ENCODE peak calls at places on chromosomes 11 and 22, in ten cellular contexts. S, V, X, T, L, G, N, U, H and C are unnamed samples. For H3K4me1, the result is how much of the 10 kb centered on the place peaks cover.

GRCh38 chr11:97937501-97937900 is 1083.2 kb upstream of the CNTN5 start:
- DNase-seq in S (no peak), V (no peak), X (no peak), T (no peak), L (no peak), G (no peak), N (peak), U (no peak), H (no peak), C (no peak)

GRCh38 chr22:24185001-24185500 is 3.8 kb downstream of the SUSD2 start:
- DNase-seq in S (no peak), V (peak), X (no peak), T (peak), L (no peak), G (no peak), N (no peak), U (peak), H (peak), C (no peak)

GRCh38 chr11:10076458-10077141 is 217.4 kb downstream of the SBF2 start:
- DNase-seq in S (no peak), V (no peak), X (no peak), T (peak), L (peak), G (peak), N (peak), U (no peak), H (peak), C (no peak)

GRCh38 chr11:62132689-62133293 is 9.0 kb downstream of the INCENP start:
- DNase-seq in S (no peak), V (no peak), X (no peak), T (no peak), L (no peak), G (no peak), N (no peak), U (no peak), H (no peak), C (no peak)

GRCh38 chr11:67020949-67021348 is 2.0 kb upstream of the SYT12 start:
- DNase-seq in S (no peak), V (no peak), X (no peak), T (no peak), L (no peak), G (no peak), N (no peak), U (no peak), H (no peak), C (no peak)

GRCh38 chr22:22789233-22789921 is 98.2 kb upstream of the IGLL5 start:
- DNase-seq in S (no peak), V (no peak), X (no peak), T (no peak), L (no peak), G (no peak), N (no peak), U (no peak), H (no peak), C (no peak)

GRCh38 chr11:14645247-14645912 is 1.8 kb downstream of the PDE3B start:
- DNase-seq in S (no peak), V (no peak), X (peak), T (no peak), L (no peak), G (no peak), N (peak), U (no peak), H (no peak), C (no peak)

GRCh38 chr11:78432058-78432515 is 14.5 kb upstream of the GAB2 start:
- DNase-seq in S (no peak), V (no peak), X (no peak), T (no peak), L (no peak), G (no peak), N (no peak), U (no peak), H (peak), C (no peak)

GRCh38 chr22:35777335-35777975 is 59.8 kb downstream of the APOL5 start:
- DNase-seq in S (no peak), V (no peak), X (no peak), T (no peak), L (no peak), G (no peak), N (peak), U (no peak), H (no peak), C (no peak)

GRCh38 chr11:32615422-32615821 is 31.8 kb downstream of the EIF3M start:
- DNase-seq in S (no peak), V (no peak), X (no peak), T (no peak), L (no peak), G (no peak), N (no peak), U (no peak), H (no peak), C (no peak)

GRCh38 chr11:112363527-112363926 is 102.9 kb upstream of the PLET1 start:
- DNase-seq in S (no peak), V (no peak), X (no peak), T (no peak), L (no peak), G (no peak), N (peak), U (no peak), H (no peak), C (no peak)

GRCh38 chr11:9357041-9357440 is 27.4 kb upstream of the IPO7 start:
- DNase-seq in S (no peak), V (no peak), X (no peak), T (no peak), L (no peak), G (no peak), N (no peak), U (no peak), H (no peak), C (no peak)

GRCh38 chr11:69598147-69598546 is 42.8 kb upstream of the CCND1 start:
- DNase-seq in S (no peak), V (no peak), X (no peak), T (no peak), L (peak), G (no peak), N (no peak), U (no peak), H (no peak), C (no peak)

GRCh38 chr11:93700830-93701229 is 39.3 kb downstream of the CEP295 start:
- DNase-seq in S (no peak), V (no peak), X (no peak), T (no peak), L (peak), G (no peak), N (peak), U (no peak), H (no peak), C (no peak)

GRCh38 chr11:105589346-105589745 is 20.5 kb upstream of the GRIA4 start:
- DNase-seq in S (no peak), V (no peak), X (no peak), T (no peak), L (no peak), G (no peak), N (peak), U (no peak), H (no peak), C (no peak)

GRCh38 chr22:35539910-35540599 is 576 bp upstream of the RASD2 start:
- DNase-seq in S (peak), V (peak), X (peak), T (peak), L (peak), G (peak), N (peak), U (peak), H (peak), C (peak)

GRCh38 chr11:76506833-76507232 is 62.0 kb downstream of the EMSY start:
- DNase-seq in S (no peak), V (no peak), X (no peak), T (no peak), L (no peak), G (no peak), N (no peak), U (no peak), H (no peak), C (no peak)

GRCh38 chr22:19523240-19524169 is 705 bp downstream of the CLDN5 start:
- DNase-seq in S (no peak), V (no peak), X (no peak), T (no peak), L (no peak), G (no peak), N (peak), U (no peak), H (no peak), C (no peak)

GRCh38 chr11:69427337-69427736 is 54.1 kb upstream of the LINC01488 start:
- DNase-seq in S (no peak), V (no peak), X (no peak), T (peak), L (no peak), G (peak), N (no peak), U (peak), H (no peak), C (no peak)

GRCh38 chr11:14386895-14387480 is 28.0 kb upstream of the RRAS2 start:
- DNase-seq in S (no peak), V (no peak), X (no peak), T (no peak), L (peak), G (no peak), N (peak), U (no peak), H (no peak), C (no peak)

GRCh38 chr11:115869780-115870431 is 365.7 kb upstream of the CADM1 start:
- DNase-seq in S (no peak), V (no peak), X (no peak), T (no peak), L (no peak), G (no peak), N (peak), U (no peak), H (no peak), C (no peak)

GRCh38 chr11:124070906-124071621 is 29.9 kb upstream of the OR10G7 start:
- DNase-seq in S (peak), V (peak), X (peak), T (peak), L (peak), G (peak), N (peak), U (peak), H (peak), C (no peak)

GRCh38 chr11:65786008-65786785 is 666 bp upstream of the OVOL1 start:
- DNase-seq in S (no peak), V (peak), X (no peak), T (no peak), L (no peak), G (peak), N (no peak), U (peak), H (no peak), C (no peak)

GRCh38 chr11:29634248-29634647 is 382.6 kb downstream of the KCNA4 start:
- DNase-seq in S (no peak), V (no peak), X (no peak), T (no peak), L (no peak), G (no peak), N (no peak), U (no peak), H (no peak), C (no peak)

GRCh38 chr11:45606514-45607024 is 58.9 kb downstream of the CHST1 start:
- DNase-seq in S (no peak), V (no peak), X (no peak), T (no peak), L (no peak), G (no peak), N (no peak), U (no peak), H (no peak), C (no peak)

GRCh38 chr11:78254263-78254662 is 65.5 kb downstream of the USP35 start:
- DNase-seq in S (no peak), V (no peak), X (no peak), T (no peak), L (no peak), G (no peak), N (no peak), U (no peak), H (no peak), C (no peak)

DNA sequence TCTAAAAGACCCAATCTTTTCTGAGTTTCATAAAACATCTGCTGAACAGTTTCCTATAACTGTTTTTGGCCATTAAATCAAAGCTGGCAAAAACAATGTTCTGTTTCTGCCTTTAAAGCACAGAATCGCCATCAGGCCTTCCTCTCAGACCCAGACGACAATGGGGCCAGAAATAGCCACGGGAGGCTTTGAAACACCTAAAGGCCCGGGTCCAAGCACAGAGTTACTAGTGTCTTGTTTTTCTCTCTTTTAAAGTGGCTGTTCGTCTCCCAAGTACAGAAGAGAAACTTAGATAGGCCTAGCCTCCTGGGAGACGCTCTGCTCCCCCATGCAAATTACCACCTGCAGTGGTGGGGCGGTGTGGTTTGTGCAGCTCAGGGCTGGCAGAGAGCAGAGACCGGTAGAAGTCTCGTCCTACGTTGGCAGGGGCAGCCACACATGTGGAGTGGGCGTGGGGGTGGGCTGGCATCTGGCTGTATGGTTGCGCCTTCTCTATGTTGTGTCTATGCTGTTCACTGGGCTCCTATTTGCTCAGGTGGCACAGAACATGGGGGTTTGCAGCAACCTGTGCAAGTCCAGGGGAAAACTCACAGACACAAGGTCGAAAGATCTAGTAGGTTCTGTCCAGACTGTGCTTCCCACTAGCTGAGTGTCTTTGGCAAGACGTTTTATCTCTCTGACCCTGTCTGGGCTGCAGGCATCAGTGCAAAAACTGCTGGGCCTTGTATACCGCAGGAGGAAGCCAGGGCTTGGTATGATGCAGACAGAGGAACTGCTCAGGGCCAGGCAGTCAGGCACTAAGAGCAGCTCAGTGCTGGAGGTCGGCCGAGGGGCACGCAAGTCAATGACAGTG is 23.6 kb upstream of the ETS1 start:
- DNase-seq in S (peak), V (no peak), X (peak), T (no peak), L (peak), G (no peak), N (no peak), U (no peak), H (no peak), C (no peak)
- H3K4me1 ChIP-seq in S (half or more), V (under half), X (under half), T (under half), L (under half), G (under half), N (under half), U (under half), H (under half), C (under half)

DNA sequence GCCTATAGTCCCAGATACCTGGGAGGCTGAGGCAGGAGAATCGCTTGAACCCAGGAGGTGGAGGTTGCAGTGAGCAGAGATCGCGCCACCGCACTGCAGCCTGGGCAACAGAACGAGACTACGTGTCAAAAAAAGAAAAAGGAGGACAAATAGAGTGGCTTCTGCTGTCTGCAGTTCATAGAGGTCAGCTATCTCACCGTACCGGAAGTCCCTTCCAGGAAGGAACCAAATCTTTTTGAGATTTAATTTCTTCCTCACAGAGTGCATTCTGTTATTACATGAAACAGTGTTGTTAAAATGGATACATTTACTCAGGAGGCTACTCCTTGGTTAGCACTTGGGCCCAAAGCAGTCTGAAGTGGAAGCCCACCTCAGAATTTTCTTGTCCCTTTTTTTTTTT is 33.4 kb downstream of the FAM118A start:
- DNase-seq in S (no peak), V (no peak), X (no peak), T (no peak), L (no peak), G (no peak), N (no peak), U (no peak), H (no peak), C (no peak)
- H3K4me1 ChIP-seq in S (under half), V (under half), X (under half), T (under half), L (under half), G (under half), N (under half), U (under half), H (under half), C (under half)

DNA sequence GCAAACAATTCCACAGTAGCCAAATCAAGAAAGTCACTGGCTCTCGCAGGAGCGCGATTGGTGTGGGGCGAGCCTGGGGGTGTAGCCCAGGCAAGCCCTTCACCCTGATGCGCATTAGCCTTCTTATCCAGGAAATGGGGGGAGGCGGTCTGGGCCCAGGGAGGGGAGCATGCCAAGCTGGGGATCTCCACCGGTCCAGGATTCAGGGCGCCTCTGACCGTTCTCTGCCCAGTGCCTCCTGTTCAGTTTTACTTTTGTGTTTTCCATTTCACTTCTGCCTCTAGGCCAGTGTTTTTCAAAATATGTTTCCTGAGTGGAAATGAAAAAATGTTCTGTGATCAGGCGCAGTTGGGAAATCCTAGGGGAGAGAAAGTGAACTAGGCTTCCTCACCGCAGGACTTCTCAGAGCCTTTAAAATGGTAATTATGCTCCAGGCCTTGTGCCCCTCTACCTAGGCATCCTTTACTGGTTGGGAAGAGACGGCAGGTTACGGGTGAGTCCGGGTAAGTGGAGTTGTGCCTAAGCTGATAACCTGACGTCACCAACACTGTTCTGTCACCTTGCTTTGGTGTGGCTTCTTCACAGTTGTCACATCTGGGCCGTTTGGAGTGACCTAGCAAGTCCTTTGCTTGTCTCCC is 18.4 kb downstream of the LRP5 start:
- DNase-seq in S (no peak), V (no peak), X (no peak), T (peak), L (no peak), G (no peak), N (no peak), U (no peak), H (no peak), C (no peak)
- H3K4me1 ChIP-seq in S (half or more), V (half or more), X (under half), T (half or more), L (half or more), G (half or more), N (under half), U (under half), H (under half), C (under half)

DNA sequence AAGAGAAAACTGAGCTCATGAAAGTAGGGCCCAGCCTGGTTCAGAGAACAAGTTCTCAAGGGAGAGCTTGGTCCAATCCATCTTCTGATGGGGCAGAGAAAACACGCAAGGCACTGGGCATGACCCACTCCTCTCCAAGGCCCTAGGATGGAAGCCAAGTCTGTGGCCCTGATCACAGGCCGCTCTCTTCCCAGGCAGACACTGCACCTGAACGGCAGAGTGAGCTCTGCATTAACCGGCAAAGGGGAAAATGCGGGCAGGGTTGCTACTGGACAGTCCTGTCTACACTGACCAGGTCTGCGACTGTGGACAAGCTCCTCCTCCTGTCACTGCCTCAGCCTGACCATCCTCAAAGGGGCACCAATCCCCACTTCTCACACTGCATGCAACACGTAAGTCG is 49.3 kb downstream of the SGSM3 start:
- DNase-seq in S (no peak), V (no peak), X (no peak), T (no peak), L (no peak), G (no peak), N (no peak), U (no peak), H (no peak), C (no peak)
- H3K4me1 ChIP-seq in S (under half), V (under half), X (under half), T (under half), L (under half), G (under half), N (under half), U (under half), H (under half), C (under half)

GRCh38 chr11:3133456-3134217 is 31.5 kb downstream of the OSBPL5 start:
- DNase-seq in S (no peak), V (peak), X (no peak), T (peak), L (no peak), G (no peak), N (no peak), U (peak), H (peak), C (no peak)
- H3K4me1 ChIP-seq in S (under half), V (under half), X (under half), T (under half), L (under half), G (under half), N (under half), U (under half), H (under half), C (under half)

GRCh38 chr11:28466506-28466905 is 358.3 kb downstream of the METTL15 start:
- DNase-seq in S (no peak), V (no peak), X (no peak), T (no peak), L (no peak), G (no peak), N (no peak), U (no peak), H (no peak), C (no peak)

GRCh38 chr11:28461846-28462245 is 353.7 kb downstream of the METTL15 start:
- DNase-seq in S (no peak), V (no peak), X (no peak), T (no peak), L (no peak), G (no peak), N (peak), U (no peak), H (no peak), C (no peak)

GRCh38 chr11:28461338-28461737 is 353.1 kb downstream of the METTL15 start:
- DNase-seq in S (no peak), V (no peak), X (no peak), T (no peak), L (no peak), G (no peak), N (peak), U (no peak), H (no peak), C (no peak)

GRCh38 chr11:28464252-28464867 is 356.2 kb downstream of the METTL15 start:
- DNase-seq in S (no peak), V (no peak), X (no peak), T (no peak), L (no peak), G (no peak), N (peak), U (no peak), H (no peak), C (no peak)

DNA sequence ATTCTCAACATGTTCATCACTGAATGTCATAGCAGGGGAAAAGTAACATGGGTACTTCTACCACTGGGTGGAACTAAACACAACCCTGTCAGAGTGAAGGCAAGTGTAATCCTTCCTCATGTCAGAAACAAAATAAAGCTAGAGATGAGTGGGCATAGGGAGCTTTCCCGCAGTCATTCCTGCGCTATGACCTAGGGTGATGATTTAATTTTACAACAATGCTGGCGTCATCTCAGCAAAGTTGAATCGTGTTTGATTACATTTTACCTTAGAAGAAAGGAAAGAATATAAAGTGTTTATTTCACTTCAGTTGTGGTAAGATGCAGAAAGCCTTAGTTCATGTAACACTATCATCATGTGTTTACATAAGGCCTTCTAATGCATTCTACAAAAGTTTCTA is 355.6 kb downstream of the METTL15 start:
- DNase-seq in S (no peak), V (no peak), X (no peak), T (no peak), L (no peak), G (no peak), N (peak), U (no peak), H (no peak), C (no peak)
- H3K4me1 ChIP-seq in S (under half), V (under half), X (under half), T (under half), L (under half), G (under half), N (under half), U (under half), H (under half), C (under half)